ENCODE peak calls at places on chromosomes 12 and 14, in four cellular contexts. X, O, U and N are unnamed samples.

GRCh38 chr12:109764776-109765492 is 51.3 kb downstream of the FAM222A start:
- DNase-seq in X (no peak), O (peak; percentile 28), U (no peak), N (no peak)

GRCh38 chr12:107461222-107461980 is 224.2 kb upstream of the PWP1 start:
- DNase-seq in X (peak; percentile 66), O (peak; percentile 70), U (peak; percentile 91), N (peak; percentile 40)

GRCh38 chr12:10121278-10121677 is 8.7 kb downstream of the CLEC7A start:
- DNase-seq in X (no peak), O (no peak), U (no peak), N (no peak)

GRCh38 chr12:47004634-47005033 is 74.8 kb upstream of the PCED1B start:
- DNase-seq in X (no peak), O (no peak), U (no peak), N (no peak)

GRCh38 chr12:82019533-82019932 is 260.4 kb upstream of the PPFIA2 start:
- DNase-seq in X (peak; percentile 18), O (no peak), U (no peak), N (no peak)

GRCh38 chr14:40694026-40694425 is 912.6 kb upstream of the LRFN5 start:
- DNase-seq in X (no peak), O (no peak), U (no peak), N (no peak)

GRCh38 chr14:102140027-102140749 is 491 bp downstream of the WDR20 start:
- DNase-seq in X (peak; percentile 61), O (peak; percentile 48), U (no peak), N (no peak)

GRCh38 chr12:32455607-32456063 is 56.3 kb downstream of the FGD4 start:
- DNase-seq in X (peak; percentile 93), O (peak; percentile 56), U (peak; percentile 81), N (peak; percentile 40)

GRCh38 chr14:21001218-21001617 is 2.1 kb downstream of the SLC39A2 start:
- DNase-seq in X (no peak), O (no peak), U (no peak), N (no peak)

GRCh38 chr12:68446896-68447806 is 115.0 kb upstream of the MDM1 start:
- DNase-seq in X (peak; percentile 65), O (no peak), U (no peak), N (no peak)

GRCh38 chr12:62466596-62467411 is at the start of gene MON2:
- DNase-seq in X (peak; percentile 97), O (peak; percentile 97), U (peak; percentile 91), N (peak; percentile 21)

GRCh38 chr12:99983721-99984258 is 946 bp downstream of the ANKS1B start:
- DNase-seq in X (peak; percentile 27), O (peak; percentile 52), U (no peak), N (no peak)

GRCh38 chr12:78746001-78746400 is 118.6 kb upstream of the SYT1 start:
- DNase-seq in X (no peak), O (no peak), U (no peak), N (no peak)

GRCh38 chr14:90828642-90829487 is 12.6 kb upstream of the TTC7B start:
- DNase-seq in X (no peak), O (no peak), U (no peak), N (no peak)

GRCh38 chr14:64324461-64325255 is 30.5 kb upstream of the ESR2 start:
- DNase-seq in X (peak; percentile 72), O (no peak), U (peak; percentile 65), N (no peak)

GRCh38 chr12:102069707-102070106 is 7.9 kb upstream of the WASHC3 start:
- DNase-seq in X (no peak), O (no peak), U (no peak), N (no peak)

GRCh38 chr14:101364503-101365328 is 196.6 kb upstream of the DIO3 start:
- DNase-seq in X (no peak), O (peak; percentile 23), U (no peak), N (no peak)

GRCh38 chr14:55963295-55963694 is 154.9 kb upstream of the PELI2 start:
- DNase-seq in X (no peak), O (no peak), U (no peak), N (no peak)

GRCh38 chr14:72000907-72001306 is 68.7 kb downstream of the RGS6 start:
- DNase-seq in X (no peak), O (no peak), U (no peak), N (no peak)

GRCh38 chr12:9731797-9732196 is 1.1 kb downstream of the CLECL1 start:
- DNase-seq in X (no peak), O (no peak), U (no peak), N (no peak)

DNA sequence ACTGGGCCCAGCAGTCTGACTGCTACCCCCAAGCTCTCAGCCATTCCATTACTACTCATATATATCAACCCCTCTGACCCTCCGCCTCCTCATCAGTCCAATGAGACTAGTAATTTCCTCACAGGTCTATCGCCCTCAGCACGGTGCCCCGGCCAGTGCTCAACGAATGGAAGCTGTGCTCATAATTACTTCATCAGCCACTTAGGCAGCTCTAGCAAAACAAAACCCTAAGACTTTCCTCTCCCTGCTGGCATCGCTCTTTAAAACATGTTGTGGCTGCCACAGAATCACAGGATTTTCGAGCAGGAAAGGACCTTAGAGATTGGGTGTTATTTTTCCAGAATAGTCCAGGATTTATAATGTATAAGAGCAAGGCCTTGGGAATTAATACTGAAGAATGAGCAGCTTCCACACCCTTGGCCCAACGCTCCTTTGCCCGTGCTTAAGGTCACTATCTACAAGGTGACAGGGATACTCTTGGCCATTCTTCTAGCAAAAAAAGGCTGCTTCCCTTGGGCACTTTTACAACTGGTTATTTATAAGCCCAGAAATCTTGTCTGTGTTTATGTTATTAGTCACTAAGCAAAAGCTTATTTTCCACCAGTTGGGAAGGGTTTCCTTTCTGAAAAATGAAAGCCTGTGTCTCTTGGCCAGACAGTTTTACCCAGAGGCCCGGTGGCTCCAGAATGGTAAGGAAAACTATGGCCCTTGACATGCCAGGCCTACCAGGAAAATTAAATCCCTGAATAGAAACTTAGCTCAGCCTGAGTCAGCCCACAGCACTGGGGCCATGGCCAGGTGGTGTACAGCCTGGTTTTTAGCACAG is 48.0 kb downstream of the NUAK1 start:
- DNase-seq in X (peak; percentile 79), O (no peak), U (peak; percentile 80), N (no peak)
- H3K9ac ChIP-seq in X (peak overlapping the region; percentile 78), O (peak overlapping the region; percentile 45), U (no peak overlapping the region), N (no peak overlapping the region)

GRCh38 chr14:76951149-76951548 is 77.4 kb downstream of the IRF2BPL start:
- DNase-seq in X (no peak), O (no peak), U (no peak), N (no peak)
- H3K4me1 ChIP-seq in X (peaks cover 72% of the 10 kb centered on the region), O (peaks cover 70% of the 10 kb centered on the region), U (peaks cover 70% of the 10 kb centered on the region), N (peaks cover 68% of the 10 kb centered on the region)

GRCh38 chr12:22060261-22060660 is 14.2 kb downstream of the CMAS start:
- DNase-seq in X (no peak), O (no peak), U (no peak), N (no peak)
- H3K36me3 ChIP-seq in X (peaks cover 52% of the 10 kb centered on the region), O (peaks cover 57% of the 10 kb centered on the region), U (peaks cover 22% of the 10 kb centered on the region), N (peaks cover 8% of the 10 kb centered on the region)

DNA sequence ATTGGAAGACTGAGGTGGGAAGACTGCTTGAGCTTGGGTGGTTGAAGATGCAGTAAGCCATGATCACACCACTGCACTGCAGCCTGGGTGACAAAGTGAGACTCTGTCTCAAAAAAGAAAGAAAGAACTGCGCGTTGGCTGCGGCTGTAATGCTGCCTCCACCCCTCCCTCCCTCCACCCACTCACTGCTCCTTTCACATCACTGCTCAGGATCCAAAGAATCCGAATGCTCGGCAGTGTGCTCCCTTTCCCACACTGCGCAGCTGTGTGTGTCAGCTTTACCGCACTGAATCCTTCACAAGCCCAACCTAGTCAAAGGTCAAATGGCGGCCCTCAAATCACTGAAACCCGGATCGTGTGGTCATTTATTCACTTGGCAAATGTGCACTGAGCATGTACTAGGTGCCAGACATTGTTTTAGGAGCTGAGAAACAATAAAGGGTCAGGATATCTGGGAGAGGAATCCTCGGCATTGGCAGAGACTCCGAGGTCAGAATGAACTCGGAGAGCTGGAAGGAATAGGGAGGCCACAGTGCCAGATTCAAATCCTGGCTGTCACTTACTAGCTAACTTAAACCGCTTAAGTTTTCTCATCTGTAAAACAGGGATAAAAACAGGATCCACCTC is 11.5 kb upstream of the TDRD9 start:
- DNase-seq in X (no peak), O (no peak), U (no peak), N (no peak)
- H3K9ac ChIP-seq in X (peak overlapping the region; percentile 62), O (no peak overlapping the region), U (no peak overlapping the region), N (no peak overlapping the region)

GRCh38 chr14:94612174-94612573 is at the start of gene SERPINA3:
- DNase-seq in X (peak; percentile 36), O (no peak), U (no peak), N (no peak)
- H3K4me1 ChIP-seq in X (peaks cover 21% of the 10 kb centered on the region), O (no peaks in the 10 kb centered on the region), U (no peaks in the 10 kb centered on the region), N (peaks cover 9% of the 10 kb centered on the region)

GRCh38 chr12:104342147-104342546 is 38.6 kb downstream of the EID3 start:
- DNase-seq in X (no peak), O (no peak), U (no peak), N (no peak)
- H3K36me3 ChIP-seq in X (peaks cover 95% of the 10 kb centered on the region), O (peaks cover 81% of the 10 kb centered on the region), U (peaks cover 81% of the 10 kb centered on the region), N (peaks cover 49% of the 10 kb centered on the region)

DNA sequence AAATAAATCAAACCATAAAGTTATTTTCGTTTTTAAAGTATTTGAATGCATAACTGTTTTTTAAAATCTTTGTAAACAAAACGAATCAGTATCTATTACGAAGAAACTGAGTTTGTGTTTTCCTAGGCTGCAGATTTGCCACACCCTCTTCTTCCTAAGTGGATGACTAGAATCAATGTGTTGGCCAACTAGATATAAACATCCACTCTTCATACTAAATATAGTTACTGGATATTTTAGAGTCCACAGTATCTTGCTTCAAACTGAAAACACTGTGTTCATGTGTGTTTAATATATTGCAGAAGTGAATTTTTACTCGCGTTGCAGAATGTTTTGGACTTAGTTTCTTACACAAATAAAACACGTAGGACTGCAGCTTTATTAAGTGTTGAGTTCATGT is 63.2 kb downstream of the KLHL28 start:
- DNase-seq in X (peak; percentile 54), O (no peak), U (peak; percentile 13), N (no peak)
- H3K9ac ChIP-seq in X (peak overlapping the region; percentile 91), O (no peak overlapping the region), U (peak overlapping the region; percentile 89), N (no peak overlapping the region)

GRCh38 chr14:61750708-61751474 is 11.3 kb upstream of the SNAPC1 start:
- DNase-seq in X (peak; percentile 79), O (peak; percentile 52), U (peak; percentile 99), N (peak; percentile 60)

GRCh38 chr14:61749264-61749663 is 13.0 kb upstream of the SNAPC1 start:
- DNase-seq in X (peak; percentile 41), O (no peak), U (peak; percentile 76), N (no peak)

GRCh38 chr14:61747342-61747741 is 14.9 kb upstream of the SNAPC1 start:
- DNase-seq in X (peak; percentile 58), O (no peak), U (no peak), N (no peak)

GRCh38 chr14:61751475-61751989 is 10.7 kb upstream of the SNAPC1 start:
- DNase-seq in X (no peak), O (no peak), U (no peak), N (no peak)

GRCh38 chr14:61749867-61750266 is 12.4 kb upstream of the SNAPC1 start:
- DNase-seq in X (no peak), O (no peak), U (peak; percentile 76), N (no peak)
- H3K4me1 ChIP-seq in X (peaks cover 74% of the 10 kb centered on the region), O (no peaks in the 10 kb centered on the region), U (peaks cover 75% of the 10 kb centered on the region), N (peaks cover 29% of the 10 kb centered on the region)

GRCh38 chr12:45913631-45914030 is 76.7 kb downstream of the SCAF11 start:
- DNase-seq in X (no peak), O (no peak), U (no peak), N (no peak)
- H3K36me3 ChIP-seq in X (peaks cover 12% of the 10 kb centered on the region), O (peaks cover 7% of the 10 kb centered on the region), U (no peaks in the 10 kb centered on the region), N (no peaks in the 10 kb centered on the region)